ENCODE peak calls at places on chromosomes 11 and 22, in eight cellular contexts. E, N, K, Q, P, S, I and V are unnamed samples.

GRCh38 chr11:1938343-1939005 is 8.7 kb upstream of the MRPL23 start:
- DNase-seq in I (peak; percentile 38), N (no peak), P (no peak), K (no peak), Q (no peak), E (no peak), S (peak; percentile 10), V (peak; percentile 16)

GRCh38 chr11:97614571-97614970 is 1224.8 kb downstream of the JRKL start:
- DNase-seq in Q (no peak), K (no peak), N (no peak), P (no peak), E (no peak), S (no peak), I (no peak), V (no peak)

GRCh38 chr22:19868773-19869471 is 14.2 kb upstream of the GNB1L start:
- DNase-seq in Q (no peak), I (peak; percentile 36), S (no peak), N (no peak), P (no peak), E (no peak), K (no peak), V (no peak)

GRCh38 chr11:68269414-68270081 is 2.2 kb downstream of the C11orf24 start:
- DNase-seq in P (no peak), Q (no peak), K (no peak), S (no peak), N (no peak), E (no peak), I (no peak), V (no peak)

GRCh38 chr11:34633990-34634725 is 13.3 kb downstream of the EHF start:
- DNase-seq in P (no peak), E (no peak), S (no peak), Q (peak; percentile 54), K (no peak), N (peak; percentile 25), I (no peak), V (no peak)

GRCh38 chr11:3841426-3842304 is 906 bp upstream of the RHOG start:
- DNase-seq in S (peak; percentile 96), K (peak; percentile 92), P (peak; percentile 91), Q (peak; percentile 96), I (peak; percentile 89), N (peak; percentile 90), E (peak; percentile 66), V (peak; percentile 54)

GRCh38 chr11:82988936-82989627 is 82.6 kb downstream of the RAB30 start:
- DNase-seq in P (no peak), N (no peak), I (no peak), E (no peak), Q (no peak), K (no peak), S (no peak), V (no peak)

GRCh38 chr11:134170909-134171281 is 52.9 kb downstream of the NCAPD3 start:
- DNase-seq in S (no peak), E (no peak), Q (no peak), K (no peak), I (no peak), P (no peak), N (no peak), V (no peak)

GRCh38 chr11:134045799-134046635 is 22.9 kb upstream of the JAM3 start:
- DNase-seq in P (no peak), S (no peak), Q (no peak), N (no peak), E (no peak), I (no peak), K (no peak), V (no peak)

GRCh38 chr11:122045181-122045586 is 70.8 kb downstream of the BLID start:
- DNase-seq in I (no peak), E (peak; percentile 80), K (no peak), S (no peak), N (no peak), Q (no peak), P (no peak), V (no peak)

GRCh38 chr22:23522642-23523251 is 57.3 kb downstream of the IGLL1 start:
- DNase-seq in Q (peak; percentile 38), S (no peak), K (no peak), N (no peak), P (no peak), E (no peak), I (peak; percentile 39), V (no peak)

GRCh38 chr11:13354335-13354734 is 76.7 kb downstream of the BMAL1 start:
- DNase-seq in Q (no peak), I (no peak), E (no peak), S (no peak), P (no peak), K (no peak), N (no peak), V (no peak)
- TF ChIP-seq CTCF in Q (no peak), I (peak; percentile 12), E (no peak), S (no peak), P (no peak), K (no peak), N (no peak), V (no peak)

GRCh38 chr11:49995559-49995958 is 13.2 kb upstream of the OR4C12 start:
- DNase-seq in S (no peak), P (no peak), E (no peak), N (no peak), Q (peak; percentile 7), K (no peak), I (no peak), V (no peak)
- TF ChIP-seq CTCF in S (no peak), P (no peak), E (peak; percentile 42), N (no peak), Q (peak; percentile 48), K (no peak), I (peak; percentile 47), V (peak; percentile 54)

GRCh38 chr11:131537196-131537595 is 166.8 kb downstream of the NTM start:
- DNase-seq in E (no peak), Q (no peak), K (no peak), S (no peak), P (no peak), I (no peak), N (no peak), V (no peak)

GRCh38 chr11:131533164-131533563 is 162.7 kb downstream of the NTM start:
- DNase-seq in Q (no peak), K (no peak), N (no peak), P (no peak), S (no peak), E (no peak), I (no peak), V (no peak)

GRCh38 chr11:131534031-131534430 is 163.6 kb downstream of the NTM start:
- DNase-seq in P (no peak), N (no peak), Q (no peak), K (no peak), S (no peak), I (no peak), E (no peak), V (no peak)

GRCh38 chr11:131536159-131536558 is 165.7 kb downstream of the NTM start:
- DNase-seq in P (no peak), E (no peak), N (no peak), K (no peak), Q (no peak), I (no peak), S (no peak), V (no peak)

DNA sequence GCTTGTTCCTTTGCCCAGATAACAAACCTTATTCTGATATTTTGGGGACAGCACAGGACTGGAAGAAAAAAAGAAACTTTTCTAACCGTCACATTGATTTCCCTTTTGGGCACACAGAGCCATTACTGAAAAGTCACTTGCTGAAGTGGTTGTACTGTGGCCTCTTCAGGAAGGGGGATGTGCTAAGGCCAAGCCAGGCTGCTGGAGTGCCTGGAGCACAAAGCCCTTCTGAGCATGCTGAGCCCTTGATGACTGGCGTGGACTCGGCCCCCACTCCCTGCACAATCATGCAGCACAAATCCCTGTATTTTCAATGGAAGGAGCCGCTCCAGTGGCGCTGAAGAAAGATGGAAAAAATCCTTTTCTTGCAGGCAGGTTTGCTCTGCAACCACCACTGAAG is 164.2 kb downstream of the NTM start:
- DNase-seq in K (no peak), I (no peak), E (no peak), S (no peak), N (no peak), Q (no peak), P (no peak), V (no peak)
- TF ChIP-seq CTCF in K (no peak), I (no peak), E (no peak), S (no peak), N (no peak), Q (no peak), P (no peak), V (no peak)

DNA sequence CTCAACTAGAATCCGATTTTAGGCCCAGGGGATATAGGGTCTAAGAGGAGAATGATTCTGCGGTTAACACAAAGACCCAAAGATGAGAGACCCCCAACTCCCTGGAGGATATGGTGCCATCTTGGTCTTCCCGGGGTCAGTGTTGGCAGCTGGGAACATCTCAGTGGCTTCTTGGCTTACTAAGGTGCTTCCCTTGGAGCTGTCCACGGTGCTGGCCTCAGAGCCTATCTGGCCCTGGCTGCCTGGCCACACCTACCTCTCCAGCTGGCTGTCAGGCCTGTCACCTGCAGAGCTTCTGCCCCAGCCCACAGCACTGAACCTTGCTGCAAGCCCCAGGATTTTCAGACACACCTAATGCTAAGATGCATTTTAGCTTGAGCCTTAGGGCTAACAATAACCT is 70.7 kb upstream of the THY1 start:
- DNase-seq in S (no peak), Q (no peak), P (no peak), K (no peak), N (peak; percentile 40), I (no peak), E (peak; percentile 27), V (peak; percentile 61)
- TF ChIP-seq CTCF in S (no peak), Q (no peak), P (no peak), K (no peak), N (no peak), I (no peak), E (no peak), V (no peak)

DNA sequence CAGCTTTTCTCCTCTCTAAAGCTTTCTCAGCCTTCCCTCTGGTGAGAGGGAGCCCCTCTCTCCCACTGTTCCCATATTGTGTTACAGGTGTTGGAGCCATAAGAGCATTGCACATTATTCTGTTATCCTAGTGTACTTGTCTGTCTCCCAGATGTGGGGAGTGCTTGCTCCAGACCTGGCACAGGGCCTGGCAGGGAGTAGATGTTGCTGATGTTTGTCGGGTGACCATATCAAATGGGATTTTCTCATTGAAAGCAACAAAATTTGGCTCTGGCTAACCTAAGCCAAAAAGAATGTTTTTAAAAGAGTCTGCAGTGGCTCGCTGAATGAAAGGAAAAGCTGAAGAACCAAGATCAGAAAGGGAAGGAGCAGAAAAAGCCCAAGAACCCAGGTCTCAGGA is 41.1 kb downstream of the CYB5R2 start:
- DNase-seq in P (no peak), Q (no peak), N (no peak), E (no peak), I (no peak), K (no peak), S (no peak), V (no peak)
- TF ChIP-seq CTCF in P (no peak), Q (no peak), N (no peak), E (no peak), I (no peak), K (no peak), S (no peak), V (no peak)

GRCh38 chr11:115869780-115870431 is 365.7 kb upstream of the CADM1 start:
- DNase-seq in N (peak; percentile 58), Q (peak; percentile 7), K (no peak), I (no peak), S (no peak), P (no peak), E (no peak), V (no peak)
- TF ChIP-seq CTCF in N (peak; percentile 77), Q (no peak), K (no peak), I (peak; percentile 43), S (no peak), P (no peak), E (no peak), V (no peak)